ENCODE peak calls at places on chromosome 6, in ten cellular contexts. J, N, G, S, L, C, B, E, V and F are unnamed samples.

GRCh38 chr6:20170455-20171148 is 41.7 kb downstream of the MBOAT1 start:
- DNase-seq in L (no peak), G (no peak), E (no peak), J (no peak), B (no peak), C (no peak), N (no peak), V (no peak), S (no peak), F (no peak)

GRCh38 chr6:41976794-41977484 is 35.3 kb upstream of the CCND3 start:
- DNase-seq in S (peak; percentile 67), E (no peak), V (no peak), G (no peak), C (no peak), B (peak; percentile 64), N (no peak), J (no peak), L (no peak), F (no peak)

GRCh38 chr6:104639671-104640070 is 220.0 kb downstream of the HACE1 start:
- DNase-seq in B (peak; percentile 78), E (no peak), L (no peak), G (no peak), J (no peak), S (peak; percentile 82), C (peak; percentile 46), V (peak; percentile 96), N (no peak), F (no peak)

GRCh38 chr6:146224449-146224848 is 195.6 kb downstream of the GRM1 start:
- DNase-seq in C (no peak), E (no peak), N (no peak), G (no peak), S (peak; percentile 21), J (no peak), V (no peak), L (no peak), B (peak; percentile 7), F (no peak)

GRCh38 chr6:89148016-89148750 is 2.3 kb downstream of the PM20D2 start:
- DNase-seq in V (no peak), J (no peak), C (no peak), L (peak; percentile 3), S (no peak), N (no peak), G (no peak), B (no peak), E (no peak), F (no peak)

GRCh38 chr6:119172813-119173212 is 94.3 kb upstream of the FAM184A start:
- DNase-seq in S (no peak), V (no peak), J (no peak), L (no peak), N (no peak), G (no peak), C (peak; percentile 76), E (no peak), B (peak; percentile 62), F (no peak)

GRCh38 chr6:163159110-163159509 is 255.4 kb upstream of the QKI start:
- DNase-seq in G (no peak), L (no peak), J (no peak), C (no peak), B (no peak), N (no peak), S (no peak), E (no peak), V (no peak), F (no peak)

GRCh38 chr6:93917216-93917615 is 497.9 kb upstream of the EPHA7 start:
- DNase-seq in L (no peak), N (no peak), G (no peak), B (no peak), E (no peak), C (no peak), S (no peak), J (no peak), V (no peak), F (no peak)

GRCh38 chr6:5205877-5206840 is 54.6 kb downstream of the LYRM4 start:
- DNase-seq in N (no peak), V (peak; percentile 88), C (no peak), J (peak; percentile 30), G (no peak), B (peak; percentile 82), L (no peak), E (no peak), S (peak; percentile 88), F (peak; percentile 81)

GRCh38 chr6:38476141-38476540 is 163.6 kb downstream of the BTBD9 start:
- DNase-seq in L (no peak), V (no peak), E (no peak), N (no peak), J (no peak), S (no peak), B (peak; percentile 20), G (no peak), C (peak; percentile 54), F (no peak)